ENCODE peak calls at places on chromosomes 11 and 22, in four cellular contexts. M is SK-N-SH, W is tibial nerve, R is PC-9. G is an unnamed sample.

GRCh38 chr11:530960-531825 is 4.2 kb downstream of the HRAS start:
- DNase-seq in M (no peak), W (no peak), R (no peak), G (no peak)

GRCh38 chr11:101817536-101817935 is 97.3 kb upstream of the CEP126 start:
- DNase-seq in M (no peak), W (no peak), R (no peak), G (no peak)

GRCh38 chr11:12029738-12030363 is 21.4 kb upstream of the DKK3 start:
- DNase-seq in M (no peak), W (no peak), R (no peak), G (no peak)

GRCh38 chr11:33445761-33446161 is 188.6 kb downstream of the HIPK3 start:
- DNase-seq in M (no peak), W (no peak), R (no peak), G (no peak)

GRCh38 chr11:11028017-11028692 is 170.3 kb upstream of the ZBED5 start:
- DNase-seq in M (peak; percentile 27), W (peak; percentile 48), R (peak; percentile 44), G (no peak)

GRCh38 chr11:44596541-44597276 is 31.2 kb downstream of the CD82 start:
- DNase-seq in M (no peak), W (no peak), R (no peak), G (no peak)

GRCh38 chr11:35326266-35326879 is 93.0 kb downstream of the SLC1A2 start:
- DNase-seq in M (no peak), W (no peak), R (no peak), G (no peak)

GRCh38 chr22:45599836-45600577 is 71.6 kb upstream of the ATXN10 start:
- DNase-seq in M (no peak), W (no peak), R (peak; percentile 41), G (no peak)

GRCh38 chr11:29272019-29272654 is 744.7 kb downstream of the KCNA4 start:
- DNase-seq in M (no peak), W (no peak), R (no peak), G (no peak)

GRCh38 chr11:77181799-77182541 is 53.9 kb downstream of the MYO7A start:
- DNase-seq in M (no peak), W (no peak), R (no peak), G (no peak)

GRCh38 chr11:67284811-67285540 is 4.1 kb upstream of the ANKRD13D start:
- DNase-seq in M (no peak), W (no peak), R (no peak), G (no peak)

GRCh38 chr22:24550028-24550901 is 4.7 kb downstream of the GUCD1 start:
- DNase-seq in M (no peak), W (no peak), R (no peak), G (no peak)

GRCh38 chr11:27087425-27087824 is 46.8 kb downstream of the BBOX1 start:
- DNase-seq in M (no peak), W (no peak), R (no peak), G (no peak)

GRCh38 chr11:130121430-130121978 is 38.1 kb upstream of the ST14 start:
- DNase-seq in M (no peak), W (no peak), R (no peak), G (no peak)

GRCh38 chr11:28318861-28319260 is 210.7 kb downstream of the METTL15 start:
- DNase-seq in M (no peak), W (no peak), R (no peak), G (no peak)

GRCh38 chr11:81377418-81377817 is 1356.2 kb downstream of the FAM181B start:
- DNase-seq in M (no peak), W (no peak), R (no peak), G (no peak)

GRCh38 chr11:114621072-114621471 is 25.5 kb upstream of the NXPE4 start:
- DNase-seq in M (no peak), W (no peak), R (no peak), G (no peak)
- H3K9me3 ChIP-seq in M (no peaks in the 10 kb centered on the region), W (no peaks in the 10 kb centered on the region), R (no peaks in the 10 kb centered on the region), G (no peaks in the 10 kb centered on the region)

DNA sequence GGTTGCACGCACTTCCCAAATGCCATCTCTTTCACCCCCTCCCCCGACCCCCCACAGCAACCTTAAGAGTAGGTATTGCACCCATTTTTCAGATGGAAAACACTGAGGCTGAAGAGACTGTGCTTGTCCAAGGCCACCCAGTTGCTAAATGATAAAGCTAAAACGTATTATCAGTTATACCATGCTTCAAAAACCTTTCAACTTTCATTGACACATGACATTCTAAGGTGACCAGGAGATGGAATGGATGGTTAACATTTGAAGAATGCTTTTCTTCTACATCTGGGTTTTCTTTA is 4.0 kb downstream of the TIMP3 start:
- DNase-seq in M (no peak), W (no peak), R (no peak), G (no peak)
- H3K4me1 ChIP-seq in M (peaks cover 8% of the 10 kb centered on the region), W (no peaks in the 10 kb centered on the region), R (peaks cover 74% of the 10 kb centered on the region), G (peaks cover 14% of the 10 kb centered on the region)

GRCh38 chr11:86800076-86800955 is at the start of gene PRSS23:
- DNase-seq in M (peak; percentile 88), W (peak; percentile 34), R (peak; percentile 90), G (no peak)

GRCh38 chr11:86802146-86802545 is 1.8 kb downstream of the PRSS23 start:
- DNase-seq in M (no peak), W (no peak), R (no peak), G (no peak)

GRCh38 chr11:86799680-86800075 is 664 bp upstream of the PRSS23 start:
- DNase-seq in M (peak; percentile 40), W (no peak), R (no peak), G (no peak)

GRCh38 chr11:86802601-86803051 is 2.3 kb downstream of the PRSS23 start:
- DNase-seq in M (peak; percentile 43), W (no peak), R (peak; percentile 46), G (no peak)

GRCh38 chr11:86800956-86801264 is 568 bp downstream of the PRSS23 start:
- DNase-seq in M (no peak), W (no peak), R (no peak), G (no peak)
- H3K9me3 ChIP-seq in M (no peaks in the 10 kb centered on the region), W (no peaks in the 10 kb centered on the region), R (no peaks in the 10 kb centered on the region), G (no peaks in the 10 kb centered on the region)

DNA sequence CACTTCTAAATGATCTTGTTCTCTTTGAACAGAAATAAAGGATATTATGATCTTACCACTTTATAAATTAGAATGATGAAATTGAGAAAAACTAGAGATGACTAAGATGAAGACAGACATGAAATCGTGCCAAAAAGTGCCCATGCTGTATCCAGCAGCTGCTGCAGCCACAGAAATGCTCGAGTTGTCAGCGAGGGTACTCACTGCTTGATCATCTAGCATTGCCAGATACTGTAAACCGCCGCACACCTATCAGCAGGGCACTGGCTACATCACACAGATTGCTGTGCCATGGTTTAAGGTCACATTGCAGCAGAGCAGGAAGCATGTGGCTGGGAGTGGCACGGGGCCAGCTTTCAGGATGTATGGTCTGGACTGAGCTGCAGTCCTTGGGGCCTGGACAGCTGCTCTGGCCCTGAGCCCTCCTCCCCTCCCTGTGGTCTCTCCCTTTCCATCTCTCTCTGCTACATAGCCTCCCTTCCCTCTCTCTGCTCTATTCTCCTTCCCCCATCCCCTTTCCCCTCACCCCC is 51.0 kb upstream of the SEPTIN5 start:
- DNase-seq in M (peak; percentile 90), W (no peak), R (peak; percentile 59), G (no peak)
- H3K4me1 ChIP-seq in M (peaks cover 15% of the 10 kb centered on the region), W (no peaks in the 10 kb centered on the region), R (peaks cover 18% of the 10 kb centered on the region), G (peaks cover 31% of the 10 kb centered on the region)

DNA sequence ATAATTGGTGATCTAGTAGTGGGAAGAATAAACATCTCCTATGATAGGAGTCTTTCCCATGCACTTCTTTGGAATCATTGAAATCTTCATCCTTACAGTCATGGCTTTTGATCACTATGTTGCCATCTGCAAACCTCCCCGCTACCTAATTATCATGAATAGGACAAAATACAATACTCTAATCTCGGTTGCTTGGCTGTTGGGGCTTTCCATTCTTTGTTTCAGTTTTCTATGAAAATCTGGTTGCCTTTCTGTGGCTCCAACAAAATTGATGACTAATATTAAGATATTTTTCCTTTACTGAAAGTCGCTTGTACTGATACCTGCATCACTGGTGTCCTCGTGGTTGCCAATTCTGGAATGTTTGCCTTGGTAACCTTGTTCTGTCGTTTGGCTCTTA is 11.9 kb downstream of the OR4C6 start:
- DNase-seq in M (no peak), W (no peak), R (no peak), G (no peak)
- H3K9me3 ChIP-seq in M (no peaks in the 10 kb centered on the region), W (no peaks in the 10 kb centered on the region), R (no peaks in the 10 kb centered on the region), G (no peaks in the 10 kb centered on the region)

DNA sequence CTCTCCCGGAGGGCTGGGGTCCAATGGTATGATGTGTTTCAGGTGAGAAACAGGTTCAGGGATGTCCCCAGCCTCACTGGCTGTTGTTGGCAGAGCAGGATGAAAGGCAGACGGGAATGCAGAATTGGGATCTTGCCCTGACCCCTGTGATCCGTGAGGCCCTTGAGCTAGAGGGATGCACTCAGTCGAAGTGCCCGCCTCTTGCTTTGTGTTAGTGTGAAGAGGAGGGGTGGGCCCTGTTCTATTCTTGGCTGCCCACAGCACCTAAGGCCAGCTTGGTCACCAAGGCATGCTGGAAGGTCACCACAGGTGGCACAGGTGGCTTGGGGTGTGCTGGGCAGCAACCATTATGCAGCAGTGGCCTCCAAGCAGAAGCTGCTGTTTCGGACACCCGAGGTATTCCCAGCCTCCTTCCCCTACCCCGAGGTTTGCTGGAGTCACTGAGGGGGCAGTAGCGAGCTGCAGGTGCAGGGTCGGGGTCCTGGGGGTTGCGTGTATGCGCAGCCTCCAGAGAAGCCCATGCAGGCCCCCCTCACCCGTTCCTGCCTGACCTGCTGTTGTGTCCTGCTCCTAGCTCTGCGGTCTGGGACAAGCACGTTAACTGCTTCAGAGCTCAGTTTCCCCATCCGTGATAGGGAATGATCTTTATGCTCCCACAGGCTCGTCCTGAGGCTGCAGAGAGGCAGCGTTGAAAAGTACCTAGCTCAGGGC is 12.9 kb downstream of the LRP5 start:
- DNase-seq in M (no peak), W (no peak), R (no peak), G (no peak)
- H3K4me1 ChIP-seq in M (peaks cover 10% of the 10 kb centered on the region), W (peaks cover 4% of the 10 kb centered on the region), R (no peaks in the 10 kb centered on the region), G (peaks cover 90% of the 10 kb centered on the region)

G was measured in esophagus squamous epithelium.